ENCODE peak calls at places on chromosomes 7 and 10, in seven cellular contexts. R is NCI-H510A treated with DMSO at 0.1 percent for 48 hours, M is ACHN, D is T-helper 1 cell, U is glutamatergic neuron, K is AG04449, Y is T-helper 9 cell. I is an unnamed sample.

GRCh38 chr10:126509211-126509610 is 120.9 kb upstream of the ADAM12 start:
- DNase-seq in Y (no peak), D (no peak), M (no peak), K (no peak), U (no peak), R (no peak), I (no peak)

GRCh38 chr7:140060243-140060630 is 2.5 kb downstream of the PARP12 start:
- DNase-seq in R (no peak), Y (no peak), K (no peak), M (peak), U (no peak), D (no peak), I (no peak)

GRCh38 chr10:28806481-28806880 is 129.2 kb downstream of the BAMBI start:
- DNase-seq in Y (no peak), M (no peak), U (no peak), D (no peak), K (no peak), R (no peak), I (no peak)

GRCh38 chr7:26198133-26198780 is 2.3 kb downstream of the HNRNPA2B1 start:
- DNase-seq in Y (no peak), M (peak), K (no peak), U (no peak), R (peak), D (no peak), I (no peak)

GRCh38 chr10:104479906-104480579 is 126.4 kb downstream of the CFAP58 start:
- DNase-seq in D (no peak), K (no peak), Y (no peak), U (no peak), M (no peak), R (no peak), I (no peak)

GRCh38 chr7:155230169-155230593 is 67.5 kb upstream of the INSIG1 start:
- DNase-seq in U (peak), R (no peak), K (peak), D (no peak), Y (no peak), M (peak), I (peak)

GRCh38 chr10:33410096-33410859 is 75.8 kb upstream of the NRP1 start:
- DNase-seq in K (no peak), R (no peak), Y (no peak), D (no peak), M (no peak), U (no peak), I (no peak)

GRCh38 chr7:42170724-42171123 is 66.3 kb downstream of the GLI3 start:
- DNase-seq in U (no peak), M (peak), K (no peak), D (no peak), R (no peak), Y (no peak), I (no peak)

GRCh38 chr10:88810196-88810961 is 7.8 kb downstream of the LIPM start:
- DNase-seq in K (no peak), M (peak), D (no peak), U (no peak), Y (no peak), R (peak), I (peak)

GRCh38 chr10:22320591-22321155 is at the start of gene BMI1:
- DNase-seq in Y (peak), R (peak), U (peak), K (no peak), D (peak), M (peak), I (peak)

GRCh38 chr7:18894155-18894554 is 223.3 kb downstream of the TWIST1 start:
- DNase-seq in D (no peak), U (no peak), M (no peak), R (no peak), K (no peak), Y (no peak), I (no peak)

GRCh38 chr10:97109562-97109961 is 76.2 kb downstream of the SLIT1 start:
- DNase-seq in R (peak), U (no peak), Y (no peak), K (no peak), M (no peak), D (no peak), I (no peak)

GRCh38 chr10:69130251-69130650 is 6.3 kb downstream of the VPS26A start:
- DNase-seq in Y (no peak), K (no peak), R (no peak), U (no peak), D (no peak), M (no peak), I (no peak)

GRCh38 chr7:26550492-26550891 is 258.8 kb downstream of the SNX10 start:
- DNase-seq in R (no peak), D (no peak), K (no peak), U (no peak), M (no peak), Y (no peak), I (no peak)

GRCh38 chr7:94382155-94382554 is 12.5 kb upstream of the COL1A2 start:
- DNase-seq in K (no peak), M (no peak), Y (no peak), U (no peak), R (no peak), D (no peak), I (no peak)

GRCh38 chr10:48981310-48981907 is 41.8 kb upstream of the LRRC18 start:
- DNase-seq in K (no peak), R (peak), D (no peak), Y (peak), U (peak), M (peak), I (peak)

GRCh38 chr10:80272793-80273522 is 16.5 kb downstream of the MAT1A start:
- DNase-seq in Y (no peak), K (no peak), R (no peak), M (no peak), D (no peak), U (no peak), I (peak)

GRCh38 chr10:7625009-7625408 is 41.8 kb downstream of the ITIH5 start:
- DNase-seq in U (no peak), R (no peak), Y (no peak), K (no peak), D (no peak), M (no peak), I (no peak)